ENCODE peak calls at places on chromosome 2, in eight cellular contexts. I is neural progenitor cell; S is lower lobe of right lung; R is stomach; T is CD8-positive, alpha-beta T cell; V is cardiac muscle cell; E is OCI-LY7; Y is psoas muscle. J is an unnamed sample.

GRCh38 chr2:160261731-160262130 is 61.7 kb upstream of the ITGB6 start:
- DNase-seq in T (no peak), Y (no peak), I (no peak), E (no peak), R (no peak), V (no peak), S (no peak), J (no peak)

GRCh38 chr2:73069855-73070650 is 1.5 kb downstream of the SFXN5 start:
- DNase-seq in S (no peak), R (no peak), Y (no peak), I (no peak), T (no peak), V (no peak), E (no peak), J (peak; percentile 8)

GRCh38 chr2:183519371-183520056 is 395.3 kb downstream of the NUP35 start:
- DNase-seq in Y (no peak), S (no peak), V (no peak), E (no peak), I (no peak), T (no peak), R (no peak), J (no peak)

GRCh38 chr2:69615078-69615630 is 28.4 kb downstream of the AAK1 start:
- DNase-seq in S (no peak), I (no peak), E (no peak), V (peak; percentile 44), T (no peak), Y (no peak), R (no peak), J (no peak)

GRCh38 chr2:238238311-238238765 is 1.5 kb downstream of the HES6 start:
- DNase-seq in S (no peak), V (no peak), Y (no peak), I (no peak), T (no peak), R (no peak), E (no peak), J (no peak)

GRCh38 chr2:234288974-234289455 is 207.9 kb downstream of the ARL4C start:
- DNase-seq in Y (peak; percentile 44), I (peak; percentile 73), T (peak; percentile 52), E (peak; percentile 72), R (peak; percentile 74), S (peak; percentile 68), V (peak; percentile 63), J (peak; percentile 74)

GRCh38 chr2:85605406-85606115 is 3.1 kb upstream of the TMEM150A start:
- DNase-seq in T (no peak), E (no peak), I (no peak), R (no peak), S (no peak), Y (no peak), V (peak; percentile 94), J (no peak)

GRCh38 chr2:43349944-43350343 is 123.5 kb upstream of the ZFP36L2 start:
- DNase-seq in V (no peak), S (no peak), T (no peak), Y (no peak), R (no peak), I (no peak), E (no peak), J (no peak)

GRCh38 chr2:220673475-220673874 is 898.6 kb downstream of the EPHA4 start:
- DNase-seq in R (no peak), V (no peak), S (no peak), I (no peak), E (no peak), Y (no peak), T (no peak), J (no peak)

GRCh38 chr2:113780472-113780871 is 24.0 kb upstream of the SLC35F5 start:
- DNase-seq in I (no peak), V (no peak), R (no peak), S (no peak), E (no peak), T (no peak), Y (no peak), J (no peak)

GRCh38 chr2:44388877-44389276 is 27.1 kb downstream of the CAMKMT start:
- DNase-seq in I (no peak), V (no peak), R (no peak), T (no peak), S (no peak), Y (no peak), E (no peak), J (peak; percentile 25)

DNA sequence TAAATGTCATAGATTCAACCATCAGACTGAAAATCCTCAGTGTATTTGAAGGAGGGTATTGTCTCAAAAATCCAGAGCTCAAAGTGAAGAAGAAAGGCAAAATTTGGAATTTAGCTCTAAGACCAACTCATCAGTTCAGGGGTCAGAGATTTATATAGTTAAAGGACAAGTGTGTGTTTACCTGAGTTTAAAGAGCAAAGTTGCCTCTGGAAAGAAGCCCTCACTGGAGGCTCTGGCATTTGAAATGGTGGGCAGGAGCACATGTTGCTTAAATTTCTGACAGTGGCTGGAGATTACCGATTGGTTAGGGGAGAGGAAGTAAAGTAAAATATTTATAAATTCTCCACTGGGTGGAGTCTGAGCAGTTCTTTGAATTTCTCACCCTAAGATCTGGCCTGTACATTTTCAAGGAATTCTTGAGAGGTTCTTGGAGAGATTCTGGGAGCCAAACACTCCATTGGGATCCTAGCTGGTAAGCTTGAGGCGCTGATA is at the start of gene KYNU:
- DNase-seq in Y (no peak), I (no peak), E (no peak), R (no peak), V (peak; percentile 30), T (no peak), S (no peak), J (no peak)
- TF ChIP-seq CTCF in Y (no peak), I (no peak), E (no peak), R (no peak), V (no peak), T (no peak), S (peak; percentile 5), J (no peak)

GRCh38 chr2:158990397-158991209 is 22.2 kb downstream of the TANC1 start:
- DNase-seq in T (no peak), R (no peak), S (no peak), E (no peak), I (no peak), Y (no peak), V (peak; percentile 93), J (no peak)
- H3K4me1 ChIP-seq in T (no peaks in the 10 kb centered on the region), R (peaks cover 48% of the 10 kb centered on the region), S (peaks cover 46% of the 10 kb centered on the region), E (no peaks in the 10 kb centered on the region), I (peaks cover 8% of the 10 kb centered on the region), Y (no peaks in the 10 kb centered on the region), V (peaks cover 20% of the 10 kb centered on the region), J (no peaks in the 10 kb centered on the region)

DNA sequence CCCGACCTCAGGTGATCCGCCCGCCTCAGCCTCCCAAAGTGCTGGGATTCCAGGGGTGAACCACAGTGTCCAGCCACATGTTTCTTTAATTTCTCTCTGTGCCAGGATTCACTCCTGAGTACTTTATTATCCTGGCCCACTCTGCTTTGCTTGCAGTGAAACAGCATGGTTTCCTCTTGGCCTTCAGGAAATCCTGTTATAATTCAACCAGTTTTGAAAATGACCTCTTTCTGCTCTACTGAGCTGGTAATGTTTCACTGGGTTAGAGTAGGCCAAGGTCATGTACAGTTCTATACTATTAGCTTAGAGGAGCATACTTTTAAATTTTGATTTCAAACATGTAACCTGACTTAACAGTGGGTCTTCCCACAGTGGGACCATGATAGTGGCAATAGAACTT is 90.6 kb upstream of the PELI1 start:
- DNase-seq in R (no peak), I (no peak), V (no peak), S (no peak), Y (no peak), T (no peak), E (no peak), J (no peak)
- TF ChIP-seq CTCF in R (no peak), I (no peak), V (no peak), S (no peak), Y (no peak), T (no peak), E (no peak), J (no peak)

DNA sequence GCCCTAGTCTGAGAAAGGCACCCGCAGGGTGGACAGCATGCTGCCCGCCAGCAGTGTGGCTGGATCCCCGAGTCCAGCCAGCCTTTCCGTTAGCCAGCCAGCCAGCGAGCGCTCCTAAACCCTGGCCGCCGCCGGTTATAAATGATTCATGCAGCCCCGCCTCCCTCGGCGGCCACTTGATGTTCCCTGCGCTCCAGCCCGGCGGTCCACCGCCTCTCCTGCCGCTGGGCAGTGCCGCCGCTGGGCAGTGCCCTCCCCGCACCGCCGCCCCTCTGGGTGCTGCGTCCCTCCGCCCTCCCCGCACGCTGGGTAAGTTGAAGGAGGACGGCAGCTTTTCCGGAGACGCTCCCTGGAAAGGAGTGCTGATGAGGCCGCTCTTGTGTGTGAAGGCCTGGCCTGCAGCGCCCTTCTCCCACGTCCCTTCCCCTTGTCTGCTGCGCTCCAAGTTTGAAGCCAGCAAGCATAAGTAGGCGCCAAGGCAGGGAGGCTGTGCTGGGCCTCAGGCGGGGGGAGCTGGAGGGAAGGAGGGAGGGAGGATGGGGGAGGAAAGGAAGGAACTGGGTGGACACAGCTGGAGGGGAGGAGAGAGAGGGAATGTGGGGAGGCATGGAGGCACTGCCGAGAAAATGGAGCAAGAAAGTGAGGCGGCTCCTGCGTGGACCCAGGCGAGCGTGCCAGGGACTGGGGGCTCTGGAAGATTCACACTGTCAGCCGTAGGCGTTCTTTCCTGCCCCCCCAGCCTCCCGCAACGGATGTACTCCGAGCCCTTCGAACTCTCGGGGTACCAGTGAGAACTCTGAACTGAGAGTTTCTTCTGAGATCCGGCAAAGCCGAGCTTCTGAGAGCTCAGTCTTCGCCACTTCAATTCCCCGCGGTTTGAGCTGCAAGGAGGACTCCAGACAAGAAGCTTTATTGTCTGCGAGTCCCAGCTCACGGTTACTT is 131.9 kb downstream of the GLI2 start:
- DNase-seq in V (peak; percentile 93), I (peak; percentile 80), S (peak; percentile 77), E (no peak), R (peak; percentile 63), Y (peak; percentile 86), T (no peak), J (no peak)
- H3K4me1 ChIP-seq in V (peaks cover 23% of the 10 kb centered on the region), I (peaks cover 25% of the 10 kb centered on the region), S (peaks cover 18% of the 10 kb centered on the region), E (no peaks in the 10 kb centered on the region), R (peaks cover 48% of the 10 kb centered on the region), Y (peaks cover 9% of the 10 kb centered on the region), T (no peaks in the 10 kb centered on the region), J (no peaks in the 10 kb centered on the region)